ENCODE peak calls at places on chromosomes 16 and 17, in nine cellular contexts. One of them, this sample, is unnamed.

GRCh38 chr17:31489295-31490018 is 98.0 kb downstream of the RAB11FIP4 start:
- DNase-seq in EH: no peak
- DNase-seq in AG10803: no peak
- DNase-seq in skeletal muscle cell: no peak
- DNase-seq in SW 1271: no peak
- DNase-seq in nephron progenitor cell: no peak
- DNase-seq in NCI-H2107: no peak
- DNase-seq in Ammon's horn: no peak
- DNase-seq in GM12892: no peak
- DNase-seq in this sample: no peak

GRCh38 chr17:78715000-78715771 is 66.9 kb downstream of the CYTH1 start:
- DNase-seq in EH: no peak
- DNase-seq in AG10803: peak
- DNase-seq in skeletal muscle cell: no peak
- DNase-seq in SW 1271: no peak
- DNase-seq in nephron progenitor cell: no peak
- DNase-seq in NCI-H2107: no peak
- DNase-seq in Ammon's horn: no peak
- DNase-seq in GM12892: no peak
- DNase-seq in this sample: peak

GRCh38 chr17:56636276-56636675 is 42.8 kb downstream of the NOG start:
- DNase-seq in EH: peak
- DNase-seq in AG10803: peak
- DNase-seq in skeletal muscle cell: no peak
- DNase-seq in SW 1271: no peak
- DNase-seq in nephron progenitor cell: no peak
- DNase-seq in NCI-H2107: no peak
- DNase-seq in Ammon's horn: no peak
- DNase-seq in GM12892: no peak
- DNase-seq in this sample: no peak

GRCh38 chr17:82283208-82283749 is 9.8 kb upstream of the CSNK1D start:
- DNase-seq in EH: peak
- DNase-seq in AG10803: peak
- DNase-seq in skeletal muscle cell: peak
- DNase-seq in SW 1271: no peak
- DNase-seq in nephron progenitor cell: no peak
- DNase-seq in NCI-H2107: peak
- DNase-seq in Ammon's horn: no peak
- DNase-seq in GM12892: no peak
- DNase-seq in this sample: peak

GRCh38 chr16:89561195-89562026 is 929 bp downstream of the RPL13 start:
- DNase-seq in EH: peak
- DNase-seq in AG10803: no peak
- DNase-seq in skeletal muscle cell: no peak
- DNase-seq in SW 1271: no peak
- DNase-seq in nephron progenitor cell: no peak
- DNase-seq in NCI-H2107: no peak
- DNase-seq in Ammon's horn: no peak
- DNase-seq in GM12892: no peak
- DNase-seq in this sample: no peak

GRCh38 chr16:57711993-57712392 is 17.4 kb downstream of the DRC7 start:
- DNase-seq in EH: no peak
- DNase-seq in AG10803: no peak
- DNase-seq in skeletal muscle cell: no peak
- DNase-seq in SW 1271: no peak
- DNase-seq in nephron progenitor cell: no peak
- DNase-seq in NCI-H2107: no peak
- DNase-seq in Ammon's horn: no peak
- DNase-seq in GM12892: no peak
- DNase-seq in this sample: no peak

GRCh38 chr17:7281953-7282751 is 634 bp downstream of the SLC2A4 start:
- DNase-seq in EH: no peak
- DNase-seq in AG10803: no peak
- DNase-seq in skeletal muscle cell: no peak
- DNase-seq in SW 1271: no peak
- DNase-seq in nephron progenitor cell: peak
- DNase-seq in NCI-H2107: no peak
- DNase-seq in Ammon's horn: no peak
- DNase-seq in GM12892: no peak
- DNase-seq in this sample: no peak

GRCh38 chr17:74746376-74746775 is 2.1 kb upstream of the NHERF1 start:
- DNase-seq in EH: no peak
- DNase-seq in AG10803: no peak
- DNase-seq in skeletal muscle cell: no peak
- DNase-seq in SW 1271: no peak
- DNase-seq in nephron progenitor cell: no peak
- DNase-seq in NCI-H2107: no peak
- DNase-seq in Ammon's horn: no peak
- DNase-seq in GM12892: no peak
- DNase-seq in this sample: no peak

GRCh38 chr17:82228842-82229685 is at the start of gene SLC16A3:
- DNase-seq in EH: peak
- DNase-seq in AG10803: peak
- DNase-seq in skeletal muscle cell: no peak
- DNase-seq in SW 1271: peak
- DNase-seq in nephron progenitor cell: peak
- DNase-seq in NCI-H2107: no peak
- DNase-seq in Ammon's horn: peak
- DNase-seq in GM12892: peak
- DNase-seq in this sample: peak